ENCODE peak calls at places on chromosomes 5 and 9, in six cellular contexts. K, M, W, P, N and X are unnamed samples.

GRCh38 chr5:167971706-167972105 is 319.7 kb upstream of the WWC1 start:
- DNase-seq in K (no peak), M (no peak), W (no peak), P (no peak), N (no peak), X (no peak)

GRCh38 chr5:133983674-133984073 is 15.2 kb upstream of the C5orf15 start:
- DNase-seq in K (no peak), M (no peak), W (no peak), P (no peak), N (no peak), X (no peak)

GRCh38 chr5:30849801-30850370 is 343.6 kb upstream of the CDH6 start:
- DNase-seq in K (no peak), M (no peak), W (no peak), P (peak; percentile 1), N (no peak), X (no peak)

GRCh38 chr5:170293273-170293672 is 4.3 kb downstream of the LCP2 start:
- DNase-seq in K (no peak), M (no peak), W (no peak), P (no peak), N (peak; percentile 87), X (no peak)

GRCh38 chr9:123933401-123933800 is 3.5 kb upstream of the DENND1A start:
- DNase-seq in K (no peak), M (peak; percentile 85), W (no peak), P (peak; percentile 37), N (no peak), X (no peak)

GRCh38 chr5:135683227-135683626 is 104.4 kb upstream of the CXCL14 start:
- DNase-seq in K (no peak), M (no peak), W (no peak), P (no peak), N (no peak), X (no peak)

GRCh38 chr5:9401786-9402472 is 143.9 kb downstream of the SEMA5A start:
- DNase-seq in K (no peak), M (no peak), W (no peak), P (no peak), N (no peak), X (no peak)

GRCh38 chr9:4875559-4875958 is 82.8 kb downstream of the RCL1 start:
- DNase-seq in K (no peak), M (no peak), W (no peak), P (no peak), N (no peak), X (no peak)

GRCh38 chr9:125559194-125559593 is 147.8 kb downstream of the MAPKAP1 start:
- DNase-seq in K (no peak), M (no peak), W (no peak), P (no peak), N (no peak), X (no peak)

GRCh38 chr5:64749385-64749784 is 19.1 kb downstream of the SREK1IP1 start:
- DNase-seq in K (no peak), M (no peak), W (no peak), P (no peak), N (no peak), X (no peak)
- H3K27ac ChIP-seq in K (no peak overlapping the region), M (no peak overlapping the region), W (no peak overlapping the region), P (no peak overlapping the region), N (no peak overlapping the region), X (no peak overlapping the region)

GRCh38 chr9:98707158-98708102 is 1.3 kb downstream of the GABBR2 start:
- DNase-seq in K (peak; percentile 94), M (peak; percentile 3), W (peak; percentile 73), P (peak; percentile 77), N (no peak), X (no peak)

GRCh38 chr9:98712987-98713386 is 4.3 kb upstream of the GABBR2 start:
- DNase-seq in K (no peak), M (no peak), W (no peak), P (no peak), N (no peak), X (no peak)

GRCh38 chr9:98708933-98709911 is at the start of gene GABBR2:
- DNase-seq in K (peak; percentile 68), M (no peak), W (no peak), P (peak; percentile 4), N (no peak), X (no peak)

GRCh38 chr9:98708103-98708932 is 417 bp downstream of the GABBR2 start:
- DNase-seq in K (peak; percentile 37), M (no peak), W (no peak), P (peak; percentile 14), N (no peak), X (no peak)

GRCh38 chr9:98709968-98710965 is 1.5 kb upstream of the GABBR2 start:
- DNase-seq in K (peak; percentile 71), M (no peak), W (no peak), P (peak; percentile 34), N (no peak), X (peak; percentile 5)
- TF ChIP-seq EZH2 in K (no peak), M (no peak), W (no peak), P (no peak), N (no peak), X (no peak)

GRCh38 chr9:91301161-91301560 is 60.6 kb downstream of the AUH start:
- DNase-seq in K (no peak), M (peak; percentile 23), W (no peak), P (no peak), N (no peak), X (no peak)

GRCh38 chr9:91306261-91306660 is 55.5 kb downstream of the AUH start:
- DNase-seq in K (no peak), M (no peak), W (no peak), P (no peak), N (no peak), X (no peak)

GRCh38 chr9:91305596-91305995 is 56.1 kb downstream of the AUH start:
- DNase-seq in K (no peak), M (no peak), W (no peak), P (no peak), N (no peak), X (no peak)

GRCh38 chr9:91303741-91304140 is 58.0 kb downstream of the AUH start:
- DNase-seq in K (peak; percentile 26), M (no peak), W (no peak), P (no peak), N (no peak), X (no peak)

DNA sequence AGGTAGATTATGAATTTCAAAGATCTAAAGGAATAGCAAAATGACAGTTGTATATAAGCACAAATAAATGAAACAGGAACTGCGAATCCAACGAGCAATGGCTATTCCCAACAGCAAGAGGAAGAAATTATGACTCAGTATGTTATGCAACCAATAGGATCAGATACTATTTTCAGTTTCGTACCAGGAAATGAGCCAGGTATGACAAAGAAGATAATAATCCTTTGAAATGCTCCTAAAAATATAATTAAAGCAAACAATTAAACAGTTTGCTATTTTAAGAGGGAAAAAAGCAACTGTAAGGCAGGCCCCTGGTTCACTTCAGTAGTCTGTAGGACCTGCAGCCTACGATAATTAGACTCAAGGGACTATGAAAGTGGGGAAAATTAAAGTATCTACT is 58.9 kb downstream of the AUH start:
- DNase-seq in K (no peak), M (peak; percentile 79), W (no peak), P (peak; percentile 76), N (no peak), X (no peak)
- TF ChIP-seq POLR2AphosphoS5 in K (no peak), M (peak; percentile 72), W (no peak), P (peak; percentile 52), N (no peak), X (no peak)

DNA sequence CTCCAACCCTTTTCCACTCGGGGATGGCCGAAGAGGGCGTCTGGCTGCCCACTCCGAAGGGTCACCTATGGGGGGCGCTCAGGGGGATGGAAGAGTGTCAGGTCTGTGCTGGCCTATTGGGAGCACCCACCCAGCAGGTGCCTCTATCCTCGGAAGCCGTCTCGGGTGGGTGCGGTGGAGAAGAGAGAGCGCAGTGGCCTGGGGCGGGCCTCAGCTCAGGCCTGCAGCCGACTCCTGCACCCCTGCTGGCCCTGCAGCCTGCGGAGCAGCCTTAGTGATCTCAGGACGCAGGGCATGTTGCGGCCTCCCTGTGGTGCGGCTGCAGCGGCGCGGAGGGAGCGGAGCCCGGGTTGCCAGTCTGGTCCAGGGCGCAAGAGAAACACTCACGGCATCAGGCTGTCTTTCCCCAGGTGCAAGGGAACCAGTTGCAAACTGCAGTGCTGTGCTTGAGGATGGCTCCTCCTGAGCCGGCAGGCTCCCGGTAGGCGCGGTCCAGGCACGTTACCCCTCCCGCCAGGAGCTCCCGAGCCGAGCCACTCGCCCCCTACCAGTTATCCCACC is 1.5 kb upstream of the IRX2 start:
- DNase-seq in K (peak; percentile 50), M (no peak), W (no peak), P (no peak), N (no peak), X (no peak)
- H3K27ac ChIP-seq in K (no peak overlapping the region), M (no peak overlapping the region), W (no peak overlapping the region), P (no peak overlapping the region), N (no peak overlapping the region), X (no peak overlapping the region)

GRCh38 chr9:81563020-81563407 is 126.3 kb downstream of the TLE1 start:
- DNase-seq in K (no peak), M (no peak), W (no peak), P (no peak), N (no peak), X (no peak)
- TF ChIP-seq EZH2 in K (no peak), M (no peak), W (no peak), P (no peak), N (no peak), X (no peak)